ENCODE peak calls at places on chromosomes 4 and X, in six cellular contexts. O, Q, M, D, T and K are unnamed samples.

GRCh38 chr4:151176711-151177110 is 77.3 kb downstream of the RPS3A start:
- DNase-seq in Q (no peak), T (no peak), D (no peak), O (no peak), M (no peak), K (no peak)

GRCh38 chr4:123832173-123833026 is 435.8 kb downstream of the SPRY1 start:
- DNase-seq in Q (peak), T (no peak), O (peak), D (peak), M (no peak), K (peak)

GRCh38 chrX:40237745-40238178 is 140.0 kb upstream of the BCOR start:
- DNase-seq in M (no peak), D (no peak), O (no peak), T (no peak), Q (no peak), K (no peak)

GRCh38 chr4:25982962-25983361 is 68.9 kb downstream of the SMIM20 start:
- DNase-seq in O (no peak), T (no peak), M (no peak), D (no peak), Q (no peak), K (no peak)

GRCh38 chrX:38839269-38839668 is 38.0 kb downstream of the MID1IP1 start:
- DNase-seq in D (no peak), M (no peak), O (no peak), Q (no peak), T (no peak), K (no peak)

GRCh38 chrX:71492086-71493065 is 40.5 kb upstream of the OGT start:
- DNase-seq in Q (no peak), O (peak), M (peak), D (peak), T (peak), K (peak)

GRCh38 chrX:14398725-14399124 is 130.6 kb upstream of the GLRA2 start:
- DNase-seq in T (no peak), O (no peak), Q (no peak), D (peak), M (no peak), K (peak)

GRCh38 chr4:1841201-1841885 is 14.6 kb downstream of the LETM1 start:
- DNase-seq in D (no peak), Q (no peak), T (no peak), O (no peak), M (no peak), K (no peak)

GRCh38 chr4:2437475-2438215 is 18.9 kb downstream of the CFAP99 start:
- DNase-seq in Q (no peak), T (no peak), O (no peak), M (no peak), D (no peak), K (no peak)

GRCh38 chr4:122747883-122748282 is 15.4 kb downstream of the BBS12 start:
- DNase-seq in T (no peak), O (no peak), M (no peak), Q (no peak), D (peak), K (peak)

GRCh38 chr4:128574706-128575105 is 234.8 kb upstream of the JADE1 start:
- DNase-seq in T (peak), O (peak), Q (no peak), D (peak), M (peak), K (peak)

GRCh38 chr4:2891294-2891693 is 47.6 kb downstream of the ADD1 start:
- DNase-seq in D (peak), Q (no peak), T (no peak), M (no peak), O (no peak), K (no peak)